ENCODE peak calls at places on chromosomes 1 and 21, in six cellular contexts. One of them, this sample, is unnamed.

GRCh38 chr1:51708911-51709760 is 92.2 kb downstream of the OSBPL9 start:
- DNase-seq in stimulated activated CD8-positive, alpha-beta memory T cell treated with anti-CD3 and anti-CD28 coated beads, Interleukin-15, amount 100 ng/mL, for 4 hours: no peak
- DNase-seq in heart left ventricle: no peak
- DNase-seq in A172: no peak
- DNase-seq in activated CD8-positive, alpha-beta memory T cell treated with anti-CD3 and anti-CD28 coated beads, Interleukin-2, amount 50 U/mL, for 48 hours: no peak
- DNase-seq in NCI-H345: no peak
- DNase-seq in this sample: no peak

GRCh38 chr1:912740-913301 is 10.9 kb upstream of the SAMD11 start:
- DNase-seq in NCI-H345: no peak
- DNase-seq in A172: no peak
- DNase-seq in activated CD8-positive, alpha-beta memory T cell treated with anti-CD3 and anti-CD28 coated beads, Interleukin-2, amount 50 U/mL, for 48 hours: no peak
- DNase-seq in stimulated activated CD8-positive, alpha-beta memory T cell treated with anti-CD3 and anti-CD28 coated beads, Interleukin-15, amount 100 ng/mL, for 4 hours: no peak
- DNase-seq in heart left ventricle: peak
- DNase-seq in this sample: no peak

GRCh38 chr1:186286615-186287317 is 88.3 kb downstream of the TPR start:
- DNase-seq in A172: no peak
- DNase-seq in activated CD8-positive, alpha-beta memory T cell treated with anti-CD3 and anti-CD28 coated beads, Interleukin-2, amount 50 U/mL, for 48 hours: no peak
- DNase-seq in heart left ventricle: no peak
- DNase-seq in NCI-H345: no peak
- DNase-seq in stimulated activated CD8-positive, alpha-beta memory T cell treated with anti-CD3 and anti-CD28 coated beads, Interleukin-15, amount 100 ng/mL, for 4 hours: no peak
- DNase-seq in this sample: no peak

GRCh38 chr1:211257831-211258225 is 1.3 kb upstream of the RCOR3 start:
- DNase-seq in heart left ventricle: no peak
- DNase-seq in NCI-H345: no peak
- DNase-seq in A172: no peak
- DNase-seq in stimulated activated CD8-positive, alpha-beta memory T cell treated with anti-CD3 and anti-CD28 coated beads, Interleukin-15, amount 100 ng/mL, for 4 hours: no peak
- DNase-seq in activated CD8-positive, alpha-beta memory T cell treated with anti-CD3 and anti-CD28 coated beads, Interleukin-2, amount 50 U/mL, for 48 hours: no peak
- DNase-seq in this sample: no peak

GRCh38 chr1:12065872-12066271 is 2.8 kb downstream of the TNFRSF8 start:
- DNase-seq in heart left ventricle: no peak
- DNase-seq in NCI-H345: no peak
- DNase-seq in A172: no peak
- DNase-seq in stimulated activated CD8-positive, alpha-beta memory T cell treated with anti-CD3 and anti-CD28 coated beads, Interleukin-15, amount 100 ng/mL, for 4 hours: no peak
- DNase-seq in activated CD8-positive, alpha-beta memory T cell treated with anti-CD3 and anti-CD28 coated beads, Interleukin-2, amount 50 U/mL, for 48 hours: no peak
- DNase-seq in this sample: no peak

GRCh38 chr1:44405041-44405803 is at the start of gene RNF220:
- DNase-seq in activated CD8-positive, alpha-beta memory T cell treated with anti-CD3 and anti-CD28 coated beads, Interleukin-2, amount 50 U/mL, for 48 hours: peak
- DNase-seq in NCI-H345: peak
- DNase-seq in A172: peak
- DNase-seq in stimulated activated CD8-positive, alpha-beta memory T cell treated with anti-CD3 and anti-CD28 coated beads, Interleukin-15, amount 100 ng/mL, for 4 hours: no peak
- DNase-seq in heart left ventricle: peak
- DNase-seq in this sample: peak

GRCh38 chr21:28445081-28445830 is 547.4 kb downstream of the LTN1 start:
- DNase-seq in NCI-H345: no peak
- DNase-seq in stimulated activated CD8-positive, alpha-beta memory T cell treated with anti-CD3 and anti-CD28 coated beads, Interleukin-15, amount 100 ng/mL, for 4 hours: no peak
- DNase-seq in heart left ventricle: no peak
- DNase-seq in A172: no peak
- DNase-seq in activated CD8-positive, alpha-beta memory T cell treated with anti-CD3 and anti-CD28 coated beads, Interleukin-2, amount 50 U/mL, for 48 hours: no peak
- DNase-seq in this sample: no peak

GRCh38 chr1:175073054-175073453 is 5.4 kb downstream of the TNN start:
- DNase-seq in activated CD8-positive, alpha-beta memory T cell treated with anti-CD3 and anti-CD28 coated beads, Interleukin-2, amount 50 U/mL, for 48 hours: no peak
- DNase-seq in NCI-H345: no peak
- DNase-seq in stimulated activated CD8-positive, alpha-beta memory T cell treated with anti-CD3 and anti-CD28 coated beads, Interleukin-15, amount 100 ng/mL, for 4 hours: no peak
- DNase-seq in A172: no peak
- DNase-seq in heart left ventricle: no peak
- DNase-seq in this sample: no peak

GRCh38 chr1:240190881-240191385 is 99.2 kb downstream of the FMN2 start:
- DNase-seq in NCI-H345: peak
- DNase-seq in activated CD8-positive, alpha-beta memory T cell treated with anti-CD3 and anti-CD28 coated beads, Interleukin-2, amount 50 U/mL, for 48 hours: no peak
- DNase-seq in stimulated activated CD8-positive, alpha-beta memory T cell treated with anti-CD3 and anti-CD28 coated beads, Interleukin-15, amount 100 ng/mL, for 4 hours: no peak
- DNase-seq in heart left ventricle: no peak
- DNase-seq in A172: peak
- DNase-seq in this sample: peak

GRCh38 chr1:16226495-16227179 is 10.3 kb downstream of the CPLANE2 start:
- DNase-seq in NCI-H345: no peak
- DNase-seq in heart left ventricle: peak
- DNase-seq in A172: no peak
- DNase-seq in activated CD8-positive, alpha-beta memory T cell treated with anti-CD3 and anti-CD28 coated beads, Interleukin-2, amount 50 U/mL, for 48 hours: no peak
- DNase-seq in stimulated activated CD8-positive, alpha-beta memory T cell treated with anti-CD3 and anti-CD28 coated beads, Interleukin-15, amount 100 ng/mL, for 4 hours: no peak
- DNase-seq in this sample: peak

GRCh38 chr21:41627428-41627827 is 119.5 kb upstream of the TMPRSS2 start:
- DNase-seq in A172: no peak
- DNase-seq in activated CD8-positive, alpha-beta memory T cell treated with anti-CD3 and anti-CD28 coated beads, Interleukin-2, amount 50 U/mL, for 48 hours: no peak
- DNase-seq in heart left ventricle: no peak
- DNase-seq in stimulated activated CD8-positive, alpha-beta memory T cell treated with anti-CD3 and anti-CD28 coated beads, Interleukin-15, amount 100 ng/mL, for 4 hours: no peak
- DNase-seq in NCI-H345: no peak
- DNase-seq in this sample: no peak

GRCh38 chr1:95233321-95233736 is 681 bp upstream of the RWDD3 start:
- DNase-seq in NCI-H345: no peak
- DNase-seq in stimulated activated CD8-positive, alpha-beta memory T cell treated with anti-CD3 and anti-CD28 coated beads, Interleukin-15, amount 100 ng/mL, for 4 hours: no peak
- DNase-seq in heart left ventricle: peak
- DNase-seq in activated CD8-positive, alpha-beta memory T cell treated with anti-CD3 and anti-CD28 coated beads, Interleukin-2, amount 50 U/mL, for 48 hours: peak
- DNase-seq in A172: peak
- DNase-seq in this sample: peak

GRCh38 chr1:24584103-24584764 is 28.3 kb downstream of the NCMAP start:
- DNase-seq in stimulated activated CD8-positive, alpha-beta memory T cell treated with anti-CD3 and anti-CD28 coated beads, Interleukin-15, amount 100 ng/mL, for 4 hours: no peak
- DNase-seq in activated CD8-positive, alpha-beta memory T cell treated with anti-CD3 and anti-CD28 coated beads, Interleukin-2, amount 50 U/mL, for 48 hours: no peak
- DNase-seq in heart left ventricle: peak
- DNase-seq in A172: no peak
- DNase-seq in NCI-H345: no peak
- DNase-seq in this sample: peak

GRCh38 chr1:220431840-220432239 is 96.1 kb upstream of the MARK1 start:
- DNase-seq in NCI-H345: no peak
- DNase-seq in stimulated activated CD8-positive, alpha-beta memory T cell treated with anti-CD3 and anti-CD28 coated beads, Interleukin-15, amount 100 ng/mL, for 4 hours: no peak
- DNase-seq in heart left ventricle: no peak
- DNase-seq in activated CD8-positive, alpha-beta memory T cell treated with anti-CD3 and anti-CD28 coated beads, Interleukin-2, amount 50 U/mL, for 48 hours: no peak
- DNase-seq in A172: no peak
- DNase-seq in this sample: no peak

GRCh38 chr1:115946116-115946515 is 30.2 kb upstream of the SLC22A15 start:
- DNase-seq in heart left ventricle: no peak
- DNase-seq in activated CD8-positive, alpha-beta memory T cell treated with anti-CD3 and anti-CD28 coated beads, Interleukin-2, amount 50 U/mL, for 48 hours: no peak
- DNase-seq in A172: no peak
- DNase-seq in NCI-H345: no peak
- DNase-seq in stimulated activated CD8-positive, alpha-beta memory T cell treated with anti-CD3 and anti-CD28 coated beads, Interleukin-15, amount 100 ng/mL, for 4 hours: no peak
- DNase-seq in this sample: no peak

GRCh38 chr1:201501144-201501543 is 5.8 kb downstream of the CSRP1 start:
- DNase-seq in stimulated activated CD8-positive, alpha-beta memory T cell treated with anti-CD3 and anti-CD28 coated beads, Interleukin-15, amount 100 ng/mL, for 4 hours: no peak
- DNase-seq in NCI-H345: no peak
- DNase-seq in activated CD8-positive, alpha-beta memory T cell treated with anti-CD3 and anti-CD28 coated beads, Interleukin-2, amount 50 U/mL, for 48 hours: no peak
- DNase-seq in A172: no peak
- DNase-seq in heart left ventricle: no peak
- DNase-seq in this sample: no peak

GRCh38 chr1:58318157-58318665 is 228.3 kb downstream of the OMA1 start:
- DNase-seq in stimulated activated CD8-positive, alpha-beta memory T cell treated with anti-CD3 and anti-CD28 coated beads, Interleukin-15, amount 100 ng/mL, for 4 hours: no peak
- DNase-seq in A172: no peak
- DNase-seq in activated CD8-positive, alpha-beta memory T cell treated with anti-CD3 and anti-CD28 coated beads, Interleukin-2, amount 50 U/mL, for 48 hours: no peak
- DNase-seq in NCI-H345: no peak
- DNase-seq in heart left ventricle: no peak
- DNase-seq in this sample: no peak

GRCh38 chr1:197692965-197693364 is 82.3 kb downstream of the DENND1B start:
- DNase-seq in stimulated activated CD8-positive, alpha-beta memory T cell treated with anti-CD3 and anti-CD28 coated beads, Interleukin-15, amount 100 ng/mL, for 4 hours: no peak
- DNase-seq in heart left ventricle: no peak
- DNase-seq in NCI-H345: peak
- DNase-seq in A172: peak
- DNase-seq in activated CD8-positive, alpha-beta memory T cell treated with anti-CD3 and anti-CD28 coated beads, Interleukin-2, amount 50 U/mL, for 48 hours: no peak
- DNase-seq in this sample: no peak

GRCh38 chr21:41962425-41962966 is 8.7 kb upstream of the C2CD2 start:
- DNase-seq in A172: no peak
- DNase-seq in NCI-H345: no peak
- DNase-seq in activated CD8-positive, alpha-beta memory T cell treated with anti-CD3 and anti-CD28 coated beads, Interleukin-2, amount 50 U/mL, for 48 hours: peak
- DNase-seq in heart left ventricle: no peak
- DNase-seq in stimulated activated CD8-positive, alpha-beta memory T cell treated with anti-CD3 and anti-CD28 coated beads, Interleukin-15, amount 100 ng/mL, for 4 hours: no peak
- DNase-seq in this sample: no peak

GRCh38 chr1:204170494-204171155 is 4.5 kb upstream of the REN start:
- DNase-seq in NCI-H345: no peak
- DNase-seq in A172: no peak
- DNase-seq in heart left ventricle: no peak
- DNase-seq in stimulated activated CD8-positive, alpha-beta memory T cell treated with anti-CD3 and anti-CD28 coated beads, Interleukin-15, amount 100 ng/mL, for 4 hours: no peak
- DNase-seq in activated CD8-positive, alpha-beta memory T cell treated with anti-CD3 and anti-CD28 coated beads, Interleukin-2, amount 50 U/mL, for 48 hours: no peak
- DNase-seq in this sample: no peak

GRCh38 chr1:7678491-7679158 is 92.5 kb upstream of the VAMP3 start:
- DNase-seq in stimulated activated CD8-positive, alpha-beta memory T cell treated with anti-CD3 and anti-CD28 coated beads, Interleukin-15, amount 100 ng/mL, for 4 hours: no peak
- DNase-seq in A172: no peak
- DNase-seq in NCI-H345: no peak
- DNase-seq in heart left ventricle: no peak
- DNase-seq in activated CD8-positive, alpha-beta memory T cell treated with anti-CD3 and anti-CD28 coated beads, Interleukin-2, amount 50 U/mL, for 48 hours: no peak
- DNase-seq in this sample: no peak

GRCh38 chr1:113935970-113936369 is 6.8 kb downstream of the HIPK1 start:
- DNase-seq in NCI-H345: no peak
- DNase-seq in activated CD8-positive, alpha-beta memory T cell treated with anti-CD3 and anti-CD28 coated beads, Interleukin-2, amount 50 U/mL, for 48 hours: no peak
- DNase-seq in stimulated activated CD8-positive, alpha-beta memory T cell treated with anti-CD3 and anti-CD28 coated beads, Interleukin-15, amount 100 ng/mL, for 4 hours: no peak
- DNase-seq in heart left ventricle: no peak
- DNase-seq in A172: no peak
- DNase-seq in this sample: no peak

GRCh38 chr1:109193653-109194590 is 19.8 kb upstream of the SARS1 start:
- DNase-seq in A172: peak
- DNase-seq in activated CD8-positive, alpha-beta memory T cell treated with anti-CD3 and anti-CD28 coated beads, Interleukin-2, amount 50 U/mL, for 48 hours: peak
- DNase-seq in heart left ventricle: no peak
- DNase-seq in NCI-H345: peak
- DNase-seq in stimulated activated CD8-positive, alpha-beta memory T cell treated with anti-CD3 and anti-CD28 coated beads, Interleukin-15, amount 100 ng/mL, for 4 hours: no peak
- DNase-seq in this sample: peak

GRCh38 chr1:114986286-114986685 is 43.3 kb upstream of the TSHB start:
- DNase-seq in stimulated activated CD8-positive, alpha-beta memory T cell treated with anti-CD3 and anti-CD28 coated beads, Interleukin-15, amount 100 ng/mL, for 4 hours: no peak
- DNase-seq in A172: no peak
- DNase-seq in activated CD8-positive, alpha-beta memory T cell treated with anti-CD3 and anti-CD28 coated beads, Interleukin-2, amount 50 U/mL, for 48 hours: no peak
- DNase-seq in heart left ventricle: no peak
- DNase-seq in NCI-H345: no peak
- DNase-seq in this sample: no peak

GRCh38 chr1:224565186-224565585 is 50.9 kb upstream of the CNIH3 start:
- DNase-seq in A172: peak
- DNase-seq in NCI-H345: no peak
- DNase-seq in stimulated activated CD8-positive, alpha-beta memory T cell treated with anti-CD3 and anti-CD28 coated beads, Interleukin-15, amount 100 ng/mL, for 4 hours: no peak
- DNase-seq in activated CD8-positive, alpha-beta memory T cell treated with anti-CD3 and anti-CD28 coated beads, Interleukin-2, amount 50 U/mL, for 48 hours: no peak
- DNase-seq in heart left ventricle: no peak
- DNase-seq in this sample: no peak

GRCh38 chr1:61043010-61043820 is 39.1 kb upstream of the NFIA start:
- DNase-seq in stimulated activated CD8-positive, alpha-beta memory T cell treated with anti-CD3 and anti-CD28 coated beads, Interleukin-15, amount 100 ng/mL, for 4 hours: peak
- DNase-seq in NCI-H345: no peak
- DNase-seq in A172: no peak
- DNase-seq in activated CD8-positive, alpha-beta memory T cell treated with anti-CD3 and anti-CD28 coated beads, Interleukin-2, amount 50 U/mL, for 48 hours: peak
- DNase-seq in heart left ventricle: peak
- DNase-seq in this sample: peak

GRCh38 chr1:239321877-239322276 is 64.5 kb upstream of the CHRM3 start:
- DNase-seq in activated CD8-positive, alpha-beta memory T cell treated with anti-CD3 and anti-CD28 coated beads, Interleukin-2, amount 50 U/mL, for 48 hours: no peak
- DNase-seq in A172: no peak
- DNase-seq in NCI-H345: no peak
- DNase-seq in stimulated activated CD8-positive, alpha-beta memory T cell treated with anti-CD3 and anti-CD28 coated beads, Interleukin-15, amount 100 ng/mL, for 4 hours: no peak
- DNase-seq in heart left ventricle: no peak
- DNase-seq in this sample: no peak

GRCh38 chr1:199336745-199337640 is 690.5 kb upstream of the NR5A2 start:
- DNase-seq in stimulated activated CD8-positive, alpha-beta memory T cell treated with anti-CD3 and anti-CD28 coated beads, Interleukin-15, amount 100 ng/mL, for 4 hours: no peak
- DNase-seq in activated CD8-positive, alpha-beta memory T cell treated with anti-CD3 and anti-CD28 coated beads, Interleukin-2, amount 50 U/mL, for 48 hours: no peak
- DNase-seq in A172: no peak
- DNase-seq in NCI-H345: no peak
- DNase-seq in heart left ventricle: no peak
- DNase-seq in this sample: no peak

GRCh38 chr1:9291914-9292360 is 757 bp upstream of the SPSB1 start:
- DNase-seq in NCI-H345: no peak
- DNase-seq in heart left ventricle: peak
- DNase-seq in activated CD8-positive, alpha-beta memory T cell treated with anti-CD3 and anti-CD28 coated beads, Interleukin-2, amount 50 U/mL, for 48 hours: no peak
- DNase-seq in stimulated activated CD8-positive, alpha-beta memory T cell treated with anti-CD3 and anti-CD28 coated beads, Interleukin-15, amount 100 ng/mL, for 4 hours: no peak
- DNase-seq in A172: no peak
- DNase-seq in this sample: peak

GRCh38 chr1:2611034-2611501 is 21.7 kb downstream of the MMEL1 start:
- DNase-seq in activated CD8-positive, alpha-beta memory T cell treated with anti-CD3 and anti-CD28 coated beads, Interleukin-2, amount 50 U/mL, for 48 hours: no peak
- DNase-seq in stimulated activated CD8-positive, alpha-beta memory T cell treated with anti-CD3 and anti-CD28 coated beads, Interleukin-15, amount 100 ng/mL, for 4 hours: no peak
- DNase-seq in A172: no peak
- DNase-seq in heart left ventricle: no peak
- DNase-seq in NCI-H345: peak
- DNase-seq in this sample: no peak

GRCh38 chr1:230228234-230228897 is 161.3 kb downstream of the GALNT2 start:
- DNase-seq in A172: no peak
- DNase-seq in heart left ventricle: no peak
- DNase-seq in activated CD8-positive, alpha-beta memory T cell treated with anti-CD3 and anti-CD28 coated beads, Interleukin-2, amount 50 U/mL, for 48 hours: no peak
- DNase-seq in NCI-H345: no peak
- DNase-seq in stimulated activated CD8-positive, alpha-beta memory T cell treated with anti-CD3 and anti-CD28 coated beads, Interleukin-15, amount 100 ng/mL, for 4 hours: no peak
- DNase-seq in this sample: no peak